ENCODE peak calls at places on chromosomes 1 and 21, in seven cellular contexts. One of them, this sample, is unnamed.

GRCh38 chr1:27862671-27863551 is 9.4 kb upstream of the THEMIS2 start:
- DNase-seq in stimulated activated CD4-positive, alpha-beta T cell treated with anti-CD3 and anti-CD28 coated beads, Interleukin-2, amount 100 ng/mL, for 24 hours: no peak
- DNase-seq in activated naive CD8-positive, alpha-beta T cell treated with anti-CD3 and anti-CD28 coated beads, Interleukin-2, amount 50 U/mL, for 24 hours: no peak
- DNase-seq in NCI-H345: no peak
- DNase-seq in nephron progenitor cell: no peak
- DNase-seq in HS-27A: peak; percentile 61
- DNase-seq in HepG2: no peak
- DNase-seq in this sample: no peak

GRCh38 chr1:30728832-30729638 is 5.7 kb upstream of the MATN1 start:
- DNase-seq in NCI-H345: no peak
- DNase-seq in stimulated activated CD4-positive, alpha-beta T cell treated with anti-CD3 and anti-CD28 coated beads, Interleukin-2, amount 100 ng/mL, for 24 hours: no peak
- DNase-seq in nephron progenitor cell: no peak
- DNase-seq in HepG2: no peak
- DNase-seq in HS-27A: no peak
- DNase-seq in activated naive CD8-positive, alpha-beta T cell treated with anti-CD3 and anti-CD28 coated beads, Interleukin-2, amount 50 U/mL, for 24 hours: no peak
- DNase-seq in this sample: no peak

GRCh38 chr1:33296824-33297223 is 24.1 kb downstream of the A3GALT2 start:
- DNase-seq in nephron progenitor cell: no peak
- DNase-seq in activated naive CD8-positive, alpha-beta T cell treated with anti-CD3 and anti-CD28 coated beads, Interleukin-2, amount 50 U/mL, for 24 hours: no peak
- DNase-seq in HepG2: no peak
- DNase-seq in stimulated activated CD4-positive, alpha-beta T cell treated with anti-CD3 and anti-CD28 coated beads, Interleukin-2, amount 100 ng/mL, for 24 hours: no peak
- DNase-seq in NCI-H345: no peak
- DNase-seq in HS-27A: no peak
- DNase-seq in this sample: no peak

GRCh38 chr1:160206421-160207117 is 1.4 kb downstream of the PEA15 start:
- DNase-seq in activated naive CD8-positive, alpha-beta T cell treated with anti-CD3 and anti-CD28 coated beads, Interleukin-2, amount 50 U/mL, for 24 hours: no peak
- DNase-seq in HS-27A: peak; percentile 80
- DNase-seq in NCI-H345: no peak
- DNase-seq in HepG2: no peak
- DNase-seq in stimulated activated CD4-positive, alpha-beta T cell treated with anti-CD3 and anti-CD28 coated beads, Interleukin-2, amount 100 ng/mL, for 24 hours: no peak
- DNase-seq in nephron progenitor cell: no peak
- DNase-seq in this sample: peak; percentile 37

GRCh38 chr21:42115136-42115683 is 44.1 kb downstream of the UMODL1 start:
- DNase-seq in activated naive CD8-positive, alpha-beta T cell treated with anti-CD3 and anti-CD28 coated beads, Interleukin-2, amount 50 U/mL, for 24 hours: no peak
- DNase-seq in nephron progenitor cell: no peak
- DNase-seq in HepG2: no peak
- DNase-seq in NCI-H345: no peak
- DNase-seq in HS-27A: no peak
- DNase-seq in stimulated activated CD4-positive, alpha-beta T cell treated with anti-CD3 and anti-CD28 coated beads, Interleukin-2, amount 100 ng/mL, for 24 hours: no peak
- DNase-seq in this sample: no peak

GRCh38 chr1:13517193-13517812 is 3.5 kb upstream of the LRRC38 start:
- DNase-seq in NCI-H345: no peak
- DNase-seq in HepG2: peak; percentile 5
- DNase-seq in stimulated activated CD4-positive, alpha-beta T cell treated with anti-CD3 and anti-CD28 coated beads, Interleukin-2, amount 100 ng/mL, for 24 hours: peak; percentile 28
- DNase-seq in nephron progenitor cell: peak; percentile 57
- DNase-seq in HS-27A: no peak
- DNase-seq in activated naive CD8-positive, alpha-beta T cell treated with anti-CD3 and anti-CD28 coated beads, Interleukin-2, amount 50 U/mL, for 24 hours: peak; percentile 15
- DNase-seq in this sample: no peak

GRCh38 chr1:113388621-113389355 is 1.5 kb upstream of the MAGI3 start:
- DNase-seq in NCI-H345: peak; percentile 19
- DNase-seq in HepG2: peak; percentile 91
- DNase-seq in HS-27A: no peak
- DNase-seq in stimulated activated CD4-positive, alpha-beta T cell treated with anti-CD3 and anti-CD28 coated beads, Interleukin-2, amount 100 ng/mL, for 24 hours: no peak
- DNase-seq in activated naive CD8-positive, alpha-beta T cell treated with anti-CD3 and anti-CD28 coated beads, Interleukin-2, amount 50 U/mL, for 24 hours: no peak
- DNase-seq in nephron progenitor cell: peak; percentile 2
- DNase-seq in this sample: no peak

GRCh38 chr1:82777240-82777639 is 976.5 kb downstream of the ADGRL2 start:
- DNase-seq in stimulated activated CD4-positive, alpha-beta T cell treated with anti-CD3 and anti-CD28 coated beads, Interleukin-2, amount 100 ng/mL, for 24 hours: no peak
- DNase-seq in NCI-H345: no peak
- DNase-seq in nephron progenitor cell: no peak
- DNase-seq in HepG2: no peak
- DNase-seq in HS-27A: no peak
- DNase-seq in activated naive CD8-positive, alpha-beta T cell treated with anti-CD3 and anti-CD28 coated beads, Interleukin-2, amount 50 U/mL, for 24 hours: no peak
- DNase-seq in this sample: no peak

GRCh38 chr1:8463144-8463927 is 145.4 kb downstream of the SLC45A1 start:
- DNase-seq in stimulated activated CD4-positive, alpha-beta T cell treated with anti-CD3 and anti-CD28 coated beads, Interleukin-2, amount 100 ng/mL, for 24 hours: no peak
- DNase-seq in NCI-H345: peak; percentile 20
- DNase-seq in HepG2: peak; percentile 60
- DNase-seq in HS-27A: no peak
- DNase-seq in nephron progenitor cell: no peak
- DNase-seq in activated naive CD8-positive, alpha-beta T cell treated with anti-CD3 and anti-CD28 coated beads, Interleukin-2, amount 50 U/mL, for 24 hours: no peak
- DNase-seq in this sample: no peak

GRCh38 chr1:241527146-241527545 is 5.0 kb upstream of the KMO start:
- DNase-seq in stimulated activated CD4-positive, alpha-beta T cell treated with anti-CD3 and anti-CD28 coated beads, Interleukin-2, amount 100 ng/mL, for 24 hours: no peak
- DNase-seq in activated naive CD8-positive, alpha-beta T cell treated with anti-CD3 and anti-CD28 coated beads, Interleukin-2, amount 50 U/mL, for 24 hours: no peak
- DNase-seq in HepG2: no peak
- DNase-seq in HS-27A: no peak
- DNase-seq in NCI-H345: no peak
- DNase-seq in nephron progenitor cell: no peak
- DNase-seq in this sample: no peak

GRCh38 chr1:2982615-2983318 is 38.5 kb upstream of the ACTRT2 start:
- DNase-seq in nephron progenitor cell: no peak
- DNase-seq in activated naive CD8-positive, alpha-beta T cell treated with anti-CD3 and anti-CD28 coated beads, Interleukin-2, amount 50 U/mL, for 24 hours: no peak
- DNase-seq in stimulated activated CD4-positive, alpha-beta T cell treated with anti-CD3 and anti-CD28 coated beads, Interleukin-2, amount 100 ng/mL, for 24 hours: no peak
- DNase-seq in HS-27A: no peak
- DNase-seq in HepG2: no peak
- DNase-seq in NCI-H345: no peak
- DNase-seq in this sample: no peak

GRCh38 chr21:45374826-45375455 is 30.0 kb upstream of the COL18A1 start:
- DNase-seq in HS-27A: no peak
- DNase-seq in stimulated activated CD4-positive, alpha-beta T cell treated with anti-CD3 and anti-CD28 coated beads, Interleukin-2, amount 100 ng/mL, for 24 hours: no peak
- DNase-seq in activated naive CD8-positive, alpha-beta T cell treated with anti-CD3 and anti-CD28 coated beads, Interleukin-2, amount 50 U/mL, for 24 hours: no peak
- DNase-seq in HepG2: no peak
- DNase-seq in nephron progenitor cell: no peak
- DNase-seq in NCI-H345: no peak
- DNase-seq in this sample: no peak

GRCh38 chr1:39204441-39205081 is at the start of gene MACF1:
- DNase-seq in NCI-H345: no peak
- DNase-seq in nephron progenitor cell: peak; percentile 29
- DNase-seq in HS-27A: no peak
- DNase-seq in HepG2: no peak
- DNase-seq in activated naive CD8-positive, alpha-beta T cell treated with anti-CD3 and anti-CD28 coated beads, Interleukin-2, amount 50 U/mL, for 24 hours: peak; percentile 44
- DNase-seq in stimulated activated CD4-positive, alpha-beta T cell treated with anti-CD3 and anti-CD28 coated beads, Interleukin-2, amount 100 ng/mL, for 24 hours: peak; percentile 52
- DNase-seq in this sample: no peak

GRCh38 chr1:205088341-205088740 is 4.1 kb upstream of the TMEM81 start:
- DNase-seq in activated naive CD8-positive, alpha-beta T cell treated with anti-CD3 and anti-CD28 coated beads, Interleukin-2, amount 50 U/mL, for 24 hours: no peak
- DNase-seq in stimulated activated CD4-positive, alpha-beta T cell treated with anti-CD3 and anti-CD28 coated beads, Interleukin-2, amount 100 ng/mL, for 24 hours: no peak
- DNase-seq in HS-27A: no peak
- DNase-seq in HepG2: no peak
- DNase-seq in NCI-H345: no peak
- DNase-seq in nephron progenitor cell: no peak
- DNase-seq in this sample: no peak

GRCh38 chr1:181216571-181216994 is 128.1 kb downstream of the IER5 start:
- DNase-seq in stimulated activated CD4-positive, alpha-beta T cell treated with anti-CD3 and anti-CD28 coated beads, Interleukin-2, amount 100 ng/mL, for 24 hours: no peak
- DNase-seq in nephron progenitor cell: no peak
- DNase-seq in NCI-H345: no peak
- DNase-seq in HS-27A: no peak
- DNase-seq in HepG2: no peak
- DNase-seq in activated naive CD8-positive, alpha-beta T cell treated with anti-CD3 and anti-CD28 coated beads, Interleukin-2, amount 50 U/mL, for 24 hours: no peak
- DNase-seq in this sample: no peak

GRCh38 chr1:16239972-16240491 is 3.0 kb upstream of the CPLANE2 start:
- DNase-seq in nephron progenitor cell: no peak
- DNase-seq in NCI-H345: no peak
- DNase-seq in HepG2: no peak
- DNase-seq in activated naive CD8-positive, alpha-beta T cell treated with anti-CD3 and anti-CD28 coated beads, Interleukin-2, amount 50 U/mL, for 24 hours: no peak
- DNase-seq in stimulated activated CD4-positive, alpha-beta T cell treated with anti-CD3 and anti-CD28 coated beads, Interleukin-2, amount 100 ng/mL, for 24 hours: no peak
- DNase-seq in HS-27A: no peak
- DNase-seq in this sample: no peak

GRCh38 chr1:103180660-103181059 is 72.3 kb upstream of the COL11A1 start:
- DNase-seq in HepG2: no peak
- DNase-seq in activated naive CD8-positive, alpha-beta T cell treated with anti-CD3 and anti-CD28 coated beads, Interleukin-2, amount 50 U/mL, for 24 hours: no peak
- DNase-seq in HS-27A: peak; percentile 95
- DNase-seq in stimulated activated CD4-positive, alpha-beta T cell treated with anti-CD3 and anti-CD28 coated beads, Interleukin-2, amount 100 ng/mL, for 24 hours: no peak
- DNase-seq in NCI-H345: no peak
- DNase-seq in nephron progenitor cell: no peak
- DNase-seq in this sample: no peak

GRCh38 chr1:8239306-8240023 is 78.4 kb upstream of the SLC45A1 start:
- DNase-seq in HepG2: peak; percentile 94
- DNase-seq in activated naive CD8-positive, alpha-beta T cell treated with anti-CD3 and anti-CD28 coated beads, Interleukin-2, amount 50 U/mL, for 24 hours: no peak
- DNase-seq in stimulated activated CD4-positive, alpha-beta T cell treated with anti-CD3 and anti-CD28 coated beads, Interleukin-2, amount 100 ng/mL, for 24 hours: no peak
- DNase-seq in nephron progenitor cell: peak; percentile 70
- DNase-seq in HS-27A: no peak
- DNase-seq in NCI-H345: no peak
- DNase-seq in this sample: no peak

GRCh38 chr1:9576903-9577302 is 11.8 kb upstream of the TMEM201 start:
- DNase-seq in activated naive CD8-positive, alpha-beta T cell treated with anti-CD3 and anti-CD28 coated beads, Interleukin-2, amount 50 U/mL, for 24 hours: no peak
- DNase-seq in HepG2: no peak
- DNase-seq in nephron progenitor cell: no peak
- DNase-seq in NCI-H345: no peak
- DNase-seq in stimulated activated CD4-positive, alpha-beta T cell treated with anti-CD3 and anti-CD28 coated beads, Interleukin-2, amount 100 ng/mL, for 24 hours: no peak
- DNase-seq in HS-27A: no peak
- DNase-seq in this sample: no peak

GRCh38 chr1:157110003-157110402 is 10.4 kb upstream of the ETV3L start:
- DNase-seq in activated naive CD8-positive, alpha-beta T cell treated with anti-CD3 and anti-CD28 coated beads, Interleukin-2, amount 50 U/mL, for 24 hours: no peak
- DNase-seq in HepG2: no peak
- DNase-seq in nephron progenitor cell: no peak
- DNase-seq in HS-27A: no peak
- DNase-seq in NCI-H345: no peak
- DNase-seq in stimulated activated CD4-positive, alpha-beta T cell treated with anti-CD3 and anti-CD28 coated beads, Interleukin-2, amount 100 ng/mL, for 24 hours: no peak
- DNase-seq in this sample: peak; percentile 26

GRCh38 chr1:237772014-237772413 is 118.7 kb downstream of the ZP4 start:
- DNase-seq in nephron progenitor cell: no peak
- DNase-seq in HepG2: no peak
- DNase-seq in HS-27A: no peak
- DNase-seq in NCI-H345: no peak
- DNase-seq in activated naive CD8-positive, alpha-beta T cell treated with anti-CD3 and anti-CD28 coated beads, Interleukin-2, amount 50 U/mL, for 24 hours: no peak
- DNase-seq in stimulated activated CD4-positive, alpha-beta T cell treated with anti-CD3 and anti-CD28 coated beads, Interleukin-2, amount 100 ng/mL, for 24 hours: no peak
- DNase-seq in this sample: no peak

GRCh38 chr1:15885701-15886612 is 38.5 kb downstream of the SPEN start:
- DNase-seq in stimulated activated CD4-positive, alpha-beta T cell treated with anti-CD3 and anti-CD28 coated beads, Interleukin-2, amount 100 ng/mL, for 24 hours: peak; percentile 28
- DNase-seq in HepG2: peak; percentile 88
- DNase-seq in activated naive CD8-positive, alpha-beta T cell treated with anti-CD3 and anti-CD28 coated beads, Interleukin-2, amount 50 U/mL, for 24 hours: peak; percentile 51
- DNase-seq in NCI-H345: peak; percentile 92
- DNase-seq in nephron progenitor cell: peak; percentile 86
- DNase-seq in HS-27A: peak; percentile 91
- DNase-seq in this sample: peak; percentile 91

GRCh38 chr1:232267092-232267836 is 362.7 kb downstream of the SIPA1L2 start:
- DNase-seq in stimulated activated CD4-positive, alpha-beta T cell treated with anti-CD3 and anti-CD28 coated beads, Interleukin-2, amount 100 ng/mL, for 24 hours: no peak
- DNase-seq in activated naive CD8-positive, alpha-beta T cell treated with anti-CD3 and anti-CD28 coated beads, Interleukin-2, amount 50 U/mL, for 24 hours: no peak
- DNase-seq in NCI-H345: no peak
- DNase-seq in HepG2: no peak
- DNase-seq in HS-27A: no peak
- DNase-seq in nephron progenitor cell: no peak
- DNase-seq in this sample: no peak

GRCh38 chr1:92244376-92244775 is 26.7 kb downstream of the C1orf146 start:
- DNase-seq in nephron progenitor cell: no peak
- DNase-seq in HS-27A: no peak
- DNase-seq in NCI-H345: no peak
- DNase-seq in activated naive CD8-positive, alpha-beta T cell treated with anti-CD3 and anti-CD28 coated beads, Interleukin-2, amount 50 U/mL, for 24 hours: no peak
- DNase-seq in stimulated activated CD4-positive, alpha-beta T cell treated with anti-CD3 and anti-CD28 coated beads, Interleukin-2, amount 100 ng/mL, for 24 hours: no peak
- DNase-seq in HepG2: no peak
- DNase-seq in this sample: no peak

GRCh38 chr1:190353538-190354101 is 124.0 kb downstream of the BRINP3 start:
- DNase-seq in HepG2: no peak
- DNase-seq in stimulated activated CD4-positive, alpha-beta T cell treated with anti-CD3 and anti-CD28 coated beads, Interleukin-2, amount 100 ng/mL, for 24 hours: no peak
- DNase-seq in HS-27A: no peak
- DNase-seq in activated naive CD8-positive, alpha-beta T cell treated with anti-CD3 and anti-CD28 coated beads, Interleukin-2, amount 50 U/mL, for 24 hours: no peak
- DNase-seq in nephron progenitor cell: no peak
- DNase-seq in NCI-H345: no peak
- DNase-seq in this sample: no peak

GRCh38 chr1:30190481-30191153 is 532.8 kb downstream of the MATN1 start:
- DNase-seq in HS-27A: no peak
- DNase-seq in nephron progenitor cell: no peak
- DNase-seq in stimulated activated CD4-positive, alpha-beta T cell treated with anti-CD3 and anti-CD28 coated beads, Interleukin-2, amount 100 ng/mL, for 24 hours: no peak
- DNase-seq in HepG2: no peak
- DNase-seq in activated naive CD8-positive, alpha-beta T cell treated with anti-CD3 and anti-CD28 coated beads, Interleukin-2, amount 50 U/mL, for 24 hours: no peak
- DNase-seq in NCI-H345: no peak
- DNase-seq in this sample: no peak

GRCh38 chr1:109821221-109821669 is 57.5 kb upstream of the EPS8L3 start:
- DNase-seq in NCI-H345: no peak
- DNase-seq in nephron progenitor cell: no peak
- DNase-seq in HepG2: no peak
- DNase-seq in stimulated activated CD4-positive, alpha-beta T cell treated with anti-CD3 and anti-CD28 coated beads, Interleukin-2, amount 100 ng/mL, for 24 hours: peak; percentile 21
- DNase-seq in HS-27A: peak; percentile 92
- DNase-seq in activated naive CD8-positive, alpha-beta T cell treated with anti-CD3 and anti-CD28 coated beads, Interleukin-2, amount 50 U/mL, for 24 hours: peak; percentile 48
- DNase-seq in this sample: no peak

GRCh38 chr1:156860639-156861423 is at the start of gene NTRK1:
- DNase-seq in nephron progenitor cell: peak; percentile 71
- DNase-seq in HepG2: no peak
- DNase-seq in NCI-H345: peak; percentile 58
- DNase-seq in activated naive CD8-positive, alpha-beta T cell treated with anti-CD3 and anti-CD28 coated beads, Interleukin-2, amount 50 U/mL, for 24 hours: peak; percentile 64
- DNase-seq in stimulated activated CD4-positive, alpha-beta T cell treated with anti-CD3 and anti-CD28 coated beads, Interleukin-2, amount 100 ng/mL, for 24 hours: peak; percentile 59
- DNase-seq in HS-27A: no peak
- DNase-seq in this sample: peak; percentile 96